ENCODE peak calls at places on chromosomes 6 and 20, in nine cellular contexts. One of them, this sample, is unnamed.

GRCh38 chr20:2652724-2653510 is 485 bp downstream of the NOP56 start:
- DNase-seq in stimulated activated CD4-positive, alpha-beta T cell treated with anti-CD3 and anti-CD28 coated beads, Interleukin-1b, Interleukin-23, amount 100 ng/mL, for 1 hour: no peak
- DNase-seq in HCEC 1CT: peak
- DNase-seq in stimulated activated CD8-positive, alpha-beta memory T cell treated with anti-CD3 and anti-CD28 coated beads, Interleukin-15, amount 100 ng/mL, for 1 hour: no peak
- DNase-seq in HS-27A: no peak
- DNase-seq in activated T-helper 2 cell treated with anti-CD3 and anti-CD28 coated beads, Interferon-gamma antibody, Interleukin-2, Interleukin-4, amounts not matched to agents 10 μg/mL and 5 μg/mL and 100 μg/mL, durations not matched to agents 14 hours and 24 hours and 36 hours: no peak
- DNase-seq in left cardiac atrium: peak
- DNase-seq in epithelial cell of esophagus: no peak
- DNase-seq in dorsolateral prefrontal cortex: peak
- DNase-seq in this sample: no peak

GRCh38 chr6:112851141-112851540 is 504.0 kb downstream of the RFPL4B start:
- DNase-seq in epithelial cell of esophagus: no peak
- DNase-seq in stimulated activated CD4-positive, alpha-beta T cell treated with anti-CD3 and anti-CD28 coated beads, Interleukin-1b, Interleukin-23, amount 100 ng/mL, for 1 hour: no peak
- DNase-seq in left cardiac atrium: no peak
- DNase-seq in activated T-helper 2 cell treated with anti-CD3 and anti-CD28 coated beads, Interferon-gamma antibody, Interleukin-2, Interleukin-4, amounts not matched to agents 10 μg/mL and 5 μg/mL and 100 μg/mL, durations not matched to agents 14 hours and 24 hours and 36 hours: no peak
- DNase-seq in HS-27A: no peak
- DNase-seq in HCEC 1CT: no peak
- DNase-seq in dorsolateral prefrontal cortex: no peak
- DNase-seq in stimulated activated CD8-positive, alpha-beta memory T cell treated with anti-CD3 and anti-CD28 coated beads, Interleukin-15, amount 100 ng/mL, for 1 hour: no peak
- DNase-seq in this sample: no peak

GRCh38 chr6:21441386-21441785 is 152.2 kb upstream of the SOX4 start:
- DNase-seq in left cardiac atrium: no peak
- DNase-seq in epithelial cell of esophagus: peak
- DNase-seq in dorsolateral prefrontal cortex: no peak
- DNase-seq in HS-27A: no peak
- DNase-seq in HCEC 1CT: peak
- DNase-seq in activated T-helper 2 cell treated with anti-CD3 and anti-CD28 coated beads, Interferon-gamma antibody, Interleukin-2, Interleukin-4, amounts not matched to agents 10 μg/mL and 5 μg/mL and 100 μg/mL, durations not matched to agents 14 hours and 24 hours and 36 hours: no peak
- DNase-seq in stimulated activated CD8-positive, alpha-beta memory T cell treated with anti-CD3 and anti-CD28 coated beads, Interleukin-15, amount 100 ng/mL, for 1 hour: no peak
- DNase-seq in stimulated activated CD4-positive, alpha-beta T cell treated with anti-CD3 and anti-CD28 coated beads, Interleukin-1b, Interleukin-23, amount 100 ng/mL, for 1 hour: no peak
- DNase-seq in this sample: no peak

GRCh38 chr6:15320683-15321082 is 74.8 kb downstream of the JARID2 start:
- DNase-seq in dorsolateral prefrontal cortex: no peak
- DNase-seq in stimulated activated CD8-positive, alpha-beta memory T cell treated with anti-CD3 and anti-CD28 coated beads, Interleukin-15, amount 100 ng/mL, for 1 hour: no peak
- DNase-seq in HS-27A: no peak
- DNase-seq in stimulated activated CD4-positive, alpha-beta T cell treated with anti-CD3 and anti-CD28 coated beads, Interleukin-1b, Interleukin-23, amount 100 ng/mL, for 1 hour: no peak
- DNase-seq in activated T-helper 2 cell treated with anti-CD3 and anti-CD28 coated beads, Interferon-gamma antibody, Interleukin-2, Interleukin-4, amounts not matched to agents 10 μg/mL and 5 μg/mL and 100 μg/mL, durations not matched to agents 14 hours and 24 hours and 36 hours: no peak
- DNase-seq in HCEC 1CT: peak
- DNase-seq in left cardiac atrium: no peak
- DNase-seq in epithelial cell of esophagus: peak
- DNase-seq in this sample: no peak

GRCh38 chr6:29641430-29642213 is 8.6 kb upstream of the GABBR1 start:
- DNase-seq in epithelial cell of esophagus: peak
- DNase-seq in dorsolateral prefrontal cortex: no peak
- DNase-seq in stimulated activated CD4-positive, alpha-beta T cell treated with anti-CD3 and anti-CD28 coated beads, Interleukin-1b, Interleukin-23, amount 100 ng/mL, for 1 hour: no peak
- DNase-seq in activated T-helper 2 cell treated with anti-CD3 and anti-CD28 coated beads, Interferon-gamma antibody, Interleukin-2, Interleukin-4, amounts not matched to agents 10 μg/mL and 5 μg/mL and 100 μg/mL, durations not matched to agents 14 hours and 24 hours and 36 hours: peak
- DNase-seq in stimulated activated CD8-positive, alpha-beta memory T cell treated with anti-CD3 and anti-CD28 coated beads, Interleukin-15, amount 100 ng/mL, for 1 hour: no peak
- DNase-seq in HCEC 1CT: no peak
- DNase-seq in HS-27A: no peak
- DNase-seq in left cardiac atrium: no peak
- DNase-seq in this sample: no peak

GRCh38 chr20:37501940-37502339 is 19.1 kb upstream of the NNAT start:
- DNase-seq in stimulated activated CD8-positive, alpha-beta memory T cell treated with anti-CD3 and anti-CD28 coated beads, Interleukin-15, amount 100 ng/mL, for 1 hour: no peak
- DNase-seq in HS-27A: no peak
- DNase-seq in epithelial cell of esophagus: no peak
- DNase-seq in activated T-helper 2 cell treated with anti-CD3 and anti-CD28 coated beads, Interferon-gamma antibody, Interleukin-2, Interleukin-4, amounts not matched to agents 10 μg/mL and 5 μg/mL and 100 μg/mL, durations not matched to agents 14 hours and 24 hours and 36 hours: no peak
- DNase-seq in HCEC 1CT: no peak
- DNase-seq in dorsolateral prefrontal cortex: no peak
- DNase-seq in left cardiac atrium: no peak
- DNase-seq in stimulated activated CD4-positive, alpha-beta T cell treated with anti-CD3 and anti-CD28 coated beads, Interleukin-1b, Interleukin-23, amount 100 ng/mL, for 1 hour: no peak
- DNase-seq in this sample: no peak

GRCh38 chr6:156953478-156954146 is 176.4 kb downstream of the ARID1B start:
- DNase-seq in stimulated activated CD4-positive, alpha-beta T cell treated with anti-CD3 and anti-CD28 coated beads, Interleukin-1b, Interleukin-23, amount 100 ng/mL, for 1 hour: peak
- DNase-seq in stimulated activated CD8-positive, alpha-beta memory T cell treated with anti-CD3 and anti-CD28 coated beads, Interleukin-15, amount 100 ng/mL, for 1 hour: no peak
- DNase-seq in epithelial cell of esophagus: peak
- DNase-seq in activated T-helper 2 cell treated with anti-CD3 and anti-CD28 coated beads, Interferon-gamma antibody, Interleukin-2, Interleukin-4, amounts not matched to agents 10 μg/mL and 5 μg/mL and 100 μg/mL, durations not matched to agents 14 hours and 24 hours and 36 hours: no peak
- DNase-seq in left cardiac atrium: no peak
- DNase-seq in HCEC 1CT: peak
- DNase-seq in HS-27A: peak
- DNase-seq in dorsolateral prefrontal cortex: no peak
- DNase-seq in this sample: peak

GRCh38 chr20:8215516-8215915 is 83.5 kb downstream of the PLCB1 start:
- DNase-seq in stimulated activated CD4-positive, alpha-beta T cell treated with anti-CD3 and anti-CD28 coated beads, Interleukin-1b, Interleukin-23, amount 100 ng/mL, for 1 hour: no peak
- DNase-seq in HCEC 1CT: peak
- DNase-seq in epithelial cell of esophagus: no peak
- DNase-seq in left cardiac atrium: no peak
- DNase-seq in dorsolateral prefrontal cortex: no peak
- DNase-seq in stimulated activated CD8-positive, alpha-beta memory T cell treated with anti-CD3 and anti-CD28 coated beads, Interleukin-15, amount 100 ng/mL, for 1 hour: no peak
- DNase-seq in activated T-helper 2 cell treated with anti-CD3 and anti-CD28 coated beads, Interferon-gamma antibody, Interleukin-2, Interleukin-4, amounts not matched to agents 10 μg/mL and 5 μg/mL and 100 μg/mL, durations not matched to agents 14 hours and 24 hours and 36 hours: no peak
- DNase-seq in HS-27A: no peak
- DNase-seq in this sample: no peak

GRCh38 chr20:37519508-37520416 is 1.3 kb upstream of the NNAT start:
- DNase-seq in stimulated activated CD4-positive, alpha-beta T cell treated with anti-CD3 and anti-CD28 coated beads, Interleukin-1b, Interleukin-23, amount 100 ng/mL, for 1 hour: no peak
- DNase-seq in dorsolateral prefrontal cortex: no peak
- DNase-seq in HCEC 1CT: no peak
- DNase-seq in left cardiac atrium: no peak
- DNase-seq in epithelial cell of esophagus: no peak
- DNase-seq in HS-27A: no peak
- DNase-seq in activated T-helper 2 cell treated with anti-CD3 and anti-CD28 coated beads, Interferon-gamma antibody, Interleukin-2, Interleukin-4, amounts not matched to agents 10 μg/mL and 5 μg/mL and 100 μg/mL, durations not matched to agents 14 hours and 24 hours and 36 hours: no peak
- DNase-seq in stimulated activated CD8-positive, alpha-beta memory T cell treated with anti-CD3 and anti-CD28 coated beads, Interleukin-15, amount 100 ng/mL, for 1 hour: no peak
- DNase-seq in this sample: no peak

GRCh38 chr6:29943053-29943966 is 978 bp downstream of the HLA-A start:
- DNase-seq in dorsolateral prefrontal cortex: no peak
- DNase-seq in left cardiac atrium: no peak
- DNase-seq in epithelial cell of esophagus: no peak
- DNase-seq in activated T-helper 2 cell treated with anti-CD3 and anti-CD28 coated beads, Interferon-gamma antibody, Interleukin-2, Interleukin-4, amounts not matched to agents 10 μg/mL and 5 μg/mL and 100 μg/mL, durations not matched to agents 14 hours and 24 hours and 36 hours: no peak
- DNase-seq in HS-27A: no peak
- DNase-seq in stimulated activated CD8-positive, alpha-beta memory T cell treated with anti-CD3 and anti-CD28 coated beads, Interleukin-15, amount 100 ng/mL, for 1 hour: no peak
- DNase-seq in HCEC 1CT: no peak
- DNase-seq in stimulated activated CD4-positive, alpha-beta T cell treated with anti-CD3 and anti-CD28 coated beads, Interleukin-1b, Interleukin-23, amount 100 ng/mL, for 1 hour: no peak
- DNase-seq in this sample: no peak

GRCh38 chr6:14046476-14047068 is 71.0 kb upstream of the CD83 start:
- DNase-seq in stimulated activated CD8-positive, alpha-beta memory T cell treated with anti-CD3 and anti-CD28 coated beads, Interleukin-15, amount 100 ng/mL, for 1 hour: no peak
- DNase-seq in epithelial cell of esophagus: peak
- DNase-seq in activated T-helper 2 cell treated with anti-CD3 and anti-CD28 coated beads, Interferon-gamma antibody, Interleukin-2, Interleukin-4, amounts not matched to agents 10 μg/mL and 5 μg/mL and 100 μg/mL, durations not matched to agents 14 hours and 24 hours and 36 hours: peak
- DNase-seq in dorsolateral prefrontal cortex: no peak
- DNase-seq in HCEC 1CT: peak
- DNase-seq in HS-27A: no peak
- DNase-seq in left cardiac atrium: peak
- DNase-seq in stimulated activated CD4-positive, alpha-beta T cell treated with anti-CD3 and anti-CD28 coated beads, Interleukin-1b, Interleukin-23, amount 100 ng/mL, for 1 hour: no peak
- DNase-seq in this sample: peak

GRCh38 chr6:135440087-135440792 is 57.3 kb downstream of the AHI1 start:
- DNase-seq in HCEC 1CT: no peak
- DNase-seq in HS-27A: no peak
- DNase-seq in left cardiac atrium: no peak
- DNase-seq in activated T-helper 2 cell treated with anti-CD3 and anti-CD28 coated beads, Interferon-gamma antibody, Interleukin-2, Interleukin-4, amounts not matched to agents 10 μg/mL and 5 μg/mL and 100 μg/mL, durations not matched to agents 14 hours and 24 hours and 36 hours: no peak
- DNase-seq in dorsolateral prefrontal cortex: no peak
- DNase-seq in stimulated activated CD4-positive, alpha-beta T cell treated with anti-CD3 and anti-CD28 coated beads, Interleukin-1b, Interleukin-23, amount 100 ng/mL, for 1 hour: no peak
- DNase-seq in epithelial cell of esophagus: no peak
- DNase-seq in stimulated activated CD8-positive, alpha-beta memory T cell treated with anti-CD3 and anti-CD28 coated beads, Interleukin-15, amount 100 ng/mL, for 1 hour: no peak
- DNase-seq in this sample: no peak

GRCh38 chr6:51568771-51569170 is 518.6 kb downstream of the PKHD1 start:
- DNase-seq in stimulated activated CD4-positive, alpha-beta T cell treated with anti-CD3 and anti-CD28 coated beads, Interleukin-1b, Interleukin-23, amount 100 ng/mL, for 1 hour: no peak
- DNase-seq in activated T-helper 2 cell treated with anti-CD3 and anti-CD28 coated beads, Interferon-gamma antibody, Interleukin-2, Interleukin-4, amounts not matched to agents 10 μg/mL and 5 μg/mL and 100 μg/mL, durations not matched to agents 14 hours and 24 hours and 36 hours: no peak
- DNase-seq in left cardiac atrium: no peak
- DNase-seq in dorsolateral prefrontal cortex: no peak
- DNase-seq in epithelial cell of esophagus: peak
- DNase-seq in HS-27A: no peak
- DNase-seq in HCEC 1CT: no peak
- DNase-seq in stimulated activated CD8-positive, alpha-beta memory T cell treated with anti-CD3 and anti-CD28 coated beads, Interleukin-15, amount 100 ng/mL, for 1 hour: no peak
- DNase-seq in this sample: no peak

GRCh38 chr6:35706468-35706867 is 17.8 kb upstream of the FKBP5 start:
- DNase-seq in epithelial cell of esophagus: peak
- DNase-seq in HCEC 1CT: peak
- DNase-seq in stimulated activated CD8-positive, alpha-beta memory T cell treated with anti-CD3 and anti-CD28 coated beads, Interleukin-15, amount 100 ng/mL, for 1 hour: no peak
- DNase-seq in stimulated activated CD4-positive, alpha-beta T cell treated with anti-CD3 and anti-CD28 coated beads, Interleukin-1b, Interleukin-23, amount 100 ng/mL, for 1 hour: no peak
- DNase-seq in left cardiac atrium: no peak
- DNase-seq in dorsolateral prefrontal cortex: no peak
- DNase-seq in HS-27A: no peak
- DNase-seq in activated T-helper 2 cell treated with anti-CD3 and anti-CD28 coated beads, Interferon-gamma antibody, Interleukin-2, Interleukin-4, amounts not matched to agents 10 μg/mL and 5 μg/mL and 100 μg/mL, durations not matched to agents 14 hours and 24 hours and 36 hours: no peak
- DNase-seq in this sample: no peak

GRCh38 chr20:1942061-1942460 is 46.9 kb downstream of the SIRPA start:
- DNase-seq in activated T-helper 2 cell treated with anti-CD3 and anti-CD28 coated beads, Interferon-gamma antibody, Interleukin-2, Interleukin-4, amounts not matched to agents 10 μg/mL and 5 μg/mL and 100 μg/mL, durations not matched to agents 14 hours and 24 hours and 36 hours: no peak
- DNase-seq in epithelial cell of esophagus: no peak
- DNase-seq in left cardiac atrium: no peak
- DNase-seq in dorsolateral prefrontal cortex: no peak
- DNase-seq in stimulated activated CD8-positive, alpha-beta memory T cell treated with anti-CD3 and anti-CD28 coated beads, Interleukin-15, amount 100 ng/mL, for 1 hour: no peak
- DNase-seq in HS-27A: no peak
- DNase-seq in stimulated activated CD4-positive, alpha-beta T cell treated with anti-CD3 and anti-CD28 coated beads, Interleukin-1b, Interleukin-23, amount 100 ng/mL, for 1 hour: no peak
- DNase-seq in HCEC 1CT: no peak
- DNase-seq in this sample: no peak